ENCODE peak calls at places on chromosome 17, in six cellular contexts. C, D, E, M, A and U are unnamed samples.
A peak's percentile ranks its signal among the peaks of the same experiment; 100 is the strongest.

GRCh38 chr17:67054011-67054591 is 9.7 kb downstream of the CACNG1 start:
- DNase-seq in A (no peak), C (no peak), E (no peak), M (no peak), D (peak; percentile 52), U (no peak)

GRCh38 chr17:81733507-81734404 is 21.7 kb downstream of the SLC25A10 start:
- DNase-seq in A (peak; percentile 90), C (no peak), M (peak; percentile 82), D (peak; percentile 84), E (peak; percentile 59), U (peak; percentile 83)

GRCh38 chr17:64358261-64358788 is 32.3 kb downstream of the PECAM1 start:
- DNase-seq in A (no peak), D (no peak), M (no peak), E (no peak), C (peak; percentile 52), U (no peak)

GRCh38 chr17:28415886-28416285 is 9.9 kb upstream of the SLC46A1 start:
- DNase-seq in C (no peak), E (no peak), M (no peak), D (no peak), A (no peak), U (no peak)

GRCh38 chr17:60154616-60155426 is 5.0 kb downstream of the CA4 start:
- DNase-seq in C (peak; percentile 58), A (peak; percentile 54), M (no peak), D (no peak), E (no peak), U (no peak)

GRCh38 chr17:13879961-13880466 is 189.3 kb upstream of the COX10 start:
- DNase-seq in A (no peak), E (no peak), D (no peak), M (no peak), C (no peak), U (no peak)

GRCh38 chr17:63430223-63430622 is 15.9 kb downstream of the CYB561 start:
- DNase-seq in C (no peak), A (no peak), M (no peak), E (no peak), D (no peak), U (no peak)

GRCh38 chr17:36938566-36939058 is 1.3 kb downstream of the LHX1 start:
- DNase-seq in M (no peak), A (peak; percentile 41), D (peak; percentile 38), E (no peak), C (no peak), U (no peak)

GRCh38 chr17:45427181-45427835 is 5.4 kb downstream of the ARHGAP27 start:
- DNase-seq in E (no peak), M (no peak), C (no peak), D (no peak), A (no peak), U (no peak)

GRCh38 chr17:1989135-1989534 is 36.0 kb downstream of the RTN4RL1 start:
- DNase-seq in M (no peak), D (peak; percentile 84), E (no peak), C (peak; percentile 78), A (no peak), U (no peak)

GRCh38 chr17:41648411-41649195 is 24.2 kb upstream of the KRT17 start:
- DNase-seq in D (no peak), A (peak; percentile 94), C (no peak), M (peak; percentile 88), E (peak; percentile 87), U (peak; percentile 96)

GRCh38 chr17:44829558-44830358 is at the start of gene GJC1:
- DNase-seq in D (no peak), A (peak; percentile 74), E (no peak), C (no peak), M (peak; percentile 28), U (peak; percentile 77)

GRCh38 chr17:50909765-50910661 is 43.9 kb upstream of the TOB1 start:
- DNase-seq in C (no peak), M (peak; percentile 94), A (no peak), D (no peak), E (peak; percentile 75), U (no peak)

GRCh38 chr17:2406903-2407790 is 6.3 kb upstream of the MNT start:
- DNase-seq in C (peak; percentile 66), A (no peak), M (peak; percentile 55), E (no peak), D (peak; percentile 89), U (peak; percentile 23)

GRCh38 chr17:7684856-7685532 is 2.3 kb downstream of the TP53 start:
- DNase-seq in C (no peak), M (no peak), D (no peak), A (no peak), E (no peak), U (no peak)

GRCh38 chr17:53344778-53345177 is 477.9 kb upstream of the KIF2B start:
- DNase-seq in C (no peak), A (no peak), M (no peak), E (no peak), D (no peak), U (no peak)

GRCh38 chr17:6244796-6245195 is 174.6 kb downstream of the WSCD1 start:
- DNase-seq in C (no peak), A (no peak), D (peak; percentile 81), E (no peak), M (no peak), U (no peak)

GRCh38 chr17:8746501-8747236 is 2.0 kb upstream of the CCDC42 start:
- DNase-seq in E (no peak), M (no peak), A (no peak), D (no peak), C (no peak), U (no peak)

GRCh38 chr17:29177871-29178749 is 2.1 kb downstream of the MYO18A start:
- DNase-seq in A (no peak), E (no peak), D (no peak), C (no peak), M (no peak), U (no peak)

GRCh38 chr17:10328206-10328605 is 44.6 kb downstream of the MYH13 start:
- DNase-seq in A (no peak), D (no peak), C (no peak), E (no peak), M (no peak), U (no peak)

GRCh38 chr17:13346996-13347762 is 254.6 kb downstream of the HS3ST3A1 start:
- DNase-seq in M (peak; percentile 5), E (no peak), C (peak; percentile 80), D (peak; percentile 84), A (no peak), U (no peak)

GRCh38 chr17:77712578-77712977 is 245.9 kb upstream of the TNRC6C start:
- DNase-seq in A (no peak), D (no peak), C (no peak), M (no peak), E (no peak), U (no peak)

GRCh38 chr17:66018786-66019185 is 173.1 kb downstream of the CEP112 start:
- DNase-seq in E (no peak), A (no peak), M (no peak), C (no peak), D (no peak), U (no peak)

GRCh38 chr17:57819273-57819672 is 30.6 kb downstream of the MRPS23 start:
- DNase-seq in D (no peak), M (no peak), A (no peak), E (no peak), C (no peak), U (no peak)

GRCh38 chr17:43006639-43007551 is at the start of gene IFI35:
- DNase-seq in D (no peak), A (peak; percentile 68), C (no peak), M (peak; percentile 93), E (peak; percentile 90), U (peak; percentile 58)

GRCh38 chr17:63700528-63701441 is 860 bp upstream of the LIMD2 start:
- DNase-seq in C (no peak), E (peak; percentile 61), A (peak; percentile 74), M (peak; percentile 69), D (no peak), U (peak; percentile 52)

GRCh38 chr17:45376171-45376564 is 56.5 kb downstream of the ARHGAP27 start:
- DNase-seq in D (no peak), C (no peak), A (no peak), M (no peak), E (no peak), U (no peak)

GRCh38 chr17:66661411-66661843 is 173.5 kb upstream of the CACNG5 start:
- DNase-seq in A (no peak), C (no peak), M (peak; percentile 17), E (no peak), D (no peak), U (no peak)

GRCh38 chr17:68822752-68823289 is 132.4 kb downstream of the ABCA8 start:
- DNase-seq in A (no peak), E (no peak), D (no peak), M (no peak), C (no peak), U (no peak)

GRCh38 chr17:27613425-27613824 is 17.6 kb upstream of the LGALS9 start:
- DNase-seq in A (no peak), E (no peak), C (no peak), M (no peak), D (no peak), U (no peak)

DNA sequence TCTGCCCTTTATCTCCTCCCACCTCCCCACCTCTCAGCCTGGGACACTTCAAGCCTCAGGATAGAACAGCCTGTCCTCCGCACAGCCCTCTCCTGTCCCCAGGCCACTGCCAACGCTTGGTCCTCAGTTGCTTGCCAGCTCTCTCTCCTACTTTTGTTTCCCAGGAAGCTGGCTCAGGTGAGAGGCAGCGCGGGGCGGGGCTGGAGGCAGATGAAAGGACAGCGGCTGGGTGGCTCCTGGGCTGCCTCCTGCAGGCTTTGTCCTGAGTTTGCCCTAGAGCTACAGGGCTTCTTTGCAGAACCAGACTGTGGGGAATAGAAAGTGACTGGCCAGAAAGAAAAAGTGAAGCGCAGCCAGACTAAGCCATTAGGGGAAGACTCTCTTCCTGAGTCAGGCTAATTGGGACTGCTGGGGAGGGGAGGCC is 48.2 kb upstream of the CDC42EP4 start:
- DNase-seq in M (no peak), E (no peak), C (no peak), D (no peak), A (no peak), U (no peak)
- TF ChIP-seq CTCF in M (no peak), E (no peak), C (no peak), D (peak; percentile 22), A (no peak), U (no peak)

GRCh38 chr17:32445075-32445427 is 741 bp downstream of the PSMD11 start:
- DNase-seq in M (peak; percentile 51), D (no peak), C (no peak), A (peak; percentile 27), E (peak; percentile 21), U (peak; percentile 42)
- TF ChIP-seq CTCF in M (no peak), D (no peak), C (peak; percentile 6), A (no peak), E (no peak), U (no peak)

GRCh38 chr17:49862781-49863331 is 15.0 kb upstream of the TAC4 start:
- DNase-seq in E (no peak), M (no peak), C (no peak), D (no peak), A (no peak), U (peak; percentile 26)

GRCh38 chr17:49858796-49859195 is 10.9 kb upstream of the TAC4 start:
- DNase-seq in E (no peak), M (no peak), C (no peak), A (no peak), D (no peak), U (no peak)

GRCh38 chr17:49861150-49861884 is 13.4 kb upstream of the TAC4 start:
- DNase-seq in M (peak; percentile 74), D (no peak), E (peak; percentile 62), A (no peak), C (no peak), U (peak; percentile 78)

GRCh38 chr17:49859991-49860953 is 12.4 kb upstream of the TAC4 start:
- DNase-seq in A (no peak), D (no peak), M (no peak), C (no peak), E (no peak), U (peak; percentile 34)
- TF ChIP-seq CTCF in A (no peak), D (no peak), M (no peak), C (no peak), E (no peak), U (no peak)

GRCh38 chr17:17691468-17692263 is 10.4 kb downstream of the RAI1 start:
- DNase-seq in E (no peak), D (no peak), M (peak; percentile 47), A (peak; percentile 65), C (no peak), U (no peak)
- TF ChIP-seq CTCF in E (no peak), D (no peak), M (no peak), A (no peak), C (no peak), U (no peak)